ENCODE peak calls at places on chromosomes 16 and 17, in four cellular contexts. C is tibial nerve; P is CD8-positive, alpha-beta T cell; G is IMR-90. I is an unnamed sample.

GRCh38 chr17:48192321-48192731 is 84.8 kb downstream of the SNX11 start:
- DNase-seq in P (no peak), C (no peak), G (no peak), I (no peak)

GRCh38 chr17:81910840-81911276 is 341 bp downstream of the PCYT2 start:
- DNase-seq in G (no peak), P (no peak), C (no peak), I (no peak)

GRCh38 chr16:48575471-48576050 is 34.4 kb downstream of the N4BP1 start:
- DNase-seq in P (no peak), C (no peak), G (no peak), I (no peak)

GRCh38 chr16:4613636-4614570 is 785 bp downstream of the UBALD1 start:
- DNase-seq in G (peak; percentile 48), P (peak; percentile 26), C (no peak), I (no peak)

GRCh38 chr17:51876986-51877385 is 281.5 kb downstream of the CA10 start:
- DNase-seq in C (no peak), G (no peak), P (no peak), I (no peak)

GRCh38 chr17:72952220-72952619 is 140.3 kb downstream of the SLC39A11 start:
- DNase-seq in C (no peak), G (no peak), P (no peak), I (no peak)

GRCh38 chr16:4176794-4177438 is 60.7 kb upstream of the ADCY9 start:
- DNase-seq in P (no peak), C (no peak), G (peak; percentile 73), I (peak; percentile 50)

GRCh38 chr17:36486204-36487194 is at the start of gene ZNHIT3:
- DNase-seq in P (peak; percentile 86), G (peak; percentile 93), C (peak; percentile 91), I (peak; percentile 91)

GRCh38 chr17:80586464-80587228 is 42.0 kb downstream of the RPTOR start:
- DNase-seq in G (peak; percentile 90), C (no peak), P (no peak), I (no peak)

GRCh38 chr16:16109453-16110110 is 113.7 kb downstream of the ABCC6 start:
- DNase-seq in P (no peak), C (no peak), G (no peak), I (no peak)

GRCh38 chr16:14097182-14097951 is 26.2 kb downstream of the MRTFB start:
- DNase-seq in G (no peak), P (no peak), C (no peak), I (peak; percentile 8)

GRCh38 chr17:40567377-40567776 is 2.1 kb upstream of the CCR7 start:
- DNase-seq in G (no peak), P (no peak), C (no peak), I (no peak)

GRCh38 chr16:67116388-67117311 is 6.9 kb downstream of the PHAF1 start:
- DNase-seq in P (no peak), G (no peak), C (no peak), I (no peak)

GRCh38 chr16:27977966-27978365 is 85.5 kb downstream of the GSG1L start:
- DNase-seq in C (no peak), G (peak; percentile 40), P (no peak), I (peak; percentile 8)

GRCh38 chr16:9258423-9259051 is 167.1 kb downstream of the HAPSTR1 start:
- DNase-seq in P (no peak), G (peak; percentile 1), C (no peak), I (peak; percentile 11)

GRCh38 chr17:2419526-2419925 is 18.7 kb upstream of the MNT start:
- DNase-seq in G (no peak), P (no peak), C (no peak), I (no peak)

GRCh38 chr17:2423271-2423670 is 22.4 kb upstream of the MNT start:
- DNase-seq in C (no peak), P (no peak), G (no peak), I (no peak)

GRCh38 chr17:2420131-2420530 is 19.3 kb upstream of the MNT start:
- DNase-seq in C (no peak), G (no peak), P (no peak), I (no peak)

GRCh38 chr17:2418572-2418971 is 17.7 kb upstream of the MNT start:
- DNase-seq in P (no peak), C (no peak), G (peak; percentile 70), I (no peak)

GRCh38 chr17:2421315-2422147 is 20.7 kb upstream of the MNT start:
- DNase-seq in C (no peak), G (peak; percentile 50), P (no peak), I (no peak)
- TF ChIP-seq CTCF in C (no peak), G (peak; percentile 42), P (no peak), I (peak; percentile 44)

GRCh38 chr17:53630115-53630514 is 192.6 kb upstream of the KIF2B start:
- DNase-seq in G (no peak), P (no peak), C (no peak), I (no peak)

GRCh38 chr17:53629188-53629587 is 193.5 kb upstream of the KIF2B start:
- DNase-seq in P (no peak), C (no peak), G (peak; percentile 30), I (no peak)

GRCh38 chr17:53631486-53631885 is 191.2 kb upstream of the KIF2B start:
- DNase-seq in G (no peak), P (no peak), C (no peak), I (no peak)

GRCh38 chr17:53628011-53628410 is 194.7 kb upstream of the KIF2B start:
- DNase-seq in C (no peak), P (no peak), G (peak; percentile 61), I (no peak)

GRCh38 chr17:53630638-53631037 is 192.1 kb upstream of the KIF2B start:
- DNase-seq in P (no peak), G (no peak), C (no peak), I (no peak)
- TF ChIP-seq CTCF in P (no peak), G (no peak), C (no peak), I (no peak)

GRCh38 chr17:78390241-78391050 is 12.0 kb downstream of the PGS1 start:
- DNase-seq in P (no peak), G (peak; percentile 100), C (no peak), I (peak; percentile 95)
- TF ChIP-seq CTCF in P (no peak), G (peak; percentile 24), C (no peak), I (peak; percentile 65)

DNA sequence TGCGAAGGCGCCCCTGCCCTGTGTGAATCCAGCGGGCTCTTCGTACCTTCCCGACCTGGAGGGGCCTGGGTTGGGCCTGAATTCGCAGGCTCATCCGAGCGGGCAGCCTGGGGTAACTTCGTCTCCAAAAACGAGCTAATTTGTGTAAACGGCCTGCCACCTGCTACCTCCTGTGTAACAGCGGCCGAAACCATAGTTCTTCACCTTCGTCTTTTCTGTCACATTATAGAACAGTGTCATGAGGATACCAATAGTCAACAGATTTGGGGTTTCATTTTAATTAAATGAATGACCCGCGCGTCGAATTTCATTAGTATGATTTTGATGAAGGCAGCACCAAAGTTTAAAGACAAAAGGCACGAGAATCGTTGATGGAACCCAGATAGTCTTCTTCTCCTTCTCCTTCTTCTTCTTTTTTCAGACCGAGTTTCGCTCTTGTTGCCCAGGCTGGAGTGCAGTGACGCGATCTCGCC is 469 bp upstream of the CENPV start:
- DNase-seq in P (no peak), G (no peak), C (no peak), I (no peak)
- TF ChIP-seq CTCF in P (no peak), G (no peak), C (no peak), I (no peak)

DNA sequence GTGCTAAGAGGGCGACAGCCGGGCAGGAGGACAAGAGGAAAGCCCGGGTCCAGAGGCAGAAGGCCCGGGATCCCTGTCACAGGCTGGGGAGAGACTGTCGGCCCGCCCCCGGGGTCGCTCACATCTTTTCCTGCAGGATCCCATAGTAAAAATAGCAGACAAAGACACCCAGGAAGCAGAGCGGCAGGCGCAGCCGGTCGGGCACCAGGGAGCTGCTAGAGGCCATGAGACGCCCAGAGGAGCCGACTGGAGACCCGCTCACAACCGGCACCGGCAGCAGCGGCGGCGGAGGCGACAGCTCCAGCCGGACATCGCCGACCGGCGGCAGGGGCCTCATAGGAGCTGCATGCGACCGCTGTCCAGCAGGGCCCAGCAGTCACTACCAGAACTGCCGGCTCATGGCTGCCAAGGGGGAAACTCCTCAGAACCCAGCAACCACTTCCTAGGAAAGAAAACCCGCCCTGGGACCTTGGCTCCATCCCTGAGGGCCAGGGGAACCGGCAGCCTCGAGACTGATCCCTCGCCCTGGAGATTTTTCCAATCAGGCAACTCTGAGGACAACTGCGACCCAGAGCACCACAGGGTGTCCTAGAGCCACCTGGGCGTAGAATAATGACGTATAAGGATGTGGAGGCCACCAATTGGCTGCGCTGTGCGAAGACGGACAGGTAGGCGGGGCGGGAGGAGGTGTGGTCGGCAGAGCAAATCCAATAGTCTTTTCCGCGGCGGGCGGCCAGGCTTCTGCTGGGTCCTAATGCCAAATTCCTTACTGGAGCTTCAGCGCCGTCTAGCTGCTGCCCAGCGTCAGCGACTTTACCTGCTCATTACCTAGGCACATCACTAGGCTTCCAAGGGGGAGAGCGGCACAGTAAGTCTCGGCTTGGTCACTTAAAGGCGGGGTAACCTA is at the start of gene SLC35B1:
- DNase-seq in P (peak; percentile 99), C (peak; percentile 98), G (peak; percentile 99), I (peak; percentile 99)
- TF ChIP-seq CTCF in P (peak; percentile 80), C (peak; percentile 72), G (peak; percentile 88), I (peak; percentile 83)

I was measured in HFFc6.